ENCODE peak calls at places on chromosomes 3 and 15, in five cellular contexts. D is GM23338, Z is heart left ventricle, M is lung, E is mucosa of descending colon. P is an unnamed sample.

GRCh38 chr3:175274056-175274455 is 414.9 kb downstream of the NAALADL2 start:
- DNase-seq in D (no peak), Z (no peak), M (no peak), E (no peak), P (no peak)

GRCh38 chr15:70519004-70519365 is 244.4 kb downstream of the UACA start:
- DNase-seq in D (no peak), Z (no peak), M (no peak), E (no peak), P (no peak)

GRCh38 chr3:126424751-126425150 is 30.0 kb downstream of the CFAP100 start:
- DNase-seq in D (no peak), Z (no peak), M (no peak), E (no peak), P (no peak)

GRCh38 chr3:35422826-35423601 is 216.3 kb upstream of the ARPP21 start:
- DNase-seq in D (no peak), Z (no peak), M (no peak), E (no peak), P (no peak)

GRCh38 chr3:61981005-61981404 is 392.3 kb downstream of the FEZF2 start:
- DNase-seq in D (no peak), Z (no peak), M (no peak), E (no peak), P (no peak)

GRCh38 chr3:183711516-183711915 is 13.9 kb downstream of the YEATS2 start:
- DNase-seq in D (no peak), Z (no peak), M (no peak), E (no peak), P (no peak)

GRCh38 chr15:47541587-47541986 is 175.7 kb upstream of the SEMA6D start:
- DNase-seq in D (no peak), Z (no peak), M (no peak), E (no peak), P (no peak)

GRCh38 chr3:166445865-166446264 is 608.6 kb upstream of the BCHE start:
- DNase-seq in D (no peak), Z (no peak), M (no peak), E (no peak), P (no peak)

GRCh38 chr3:74075213-74075612 is 450.5 kb upstream of the PDZRN3 start:
- DNase-seq in D (no peak), Z (no peak), M (no peak), E (no peak), P (no peak)

GRCh38 chr3:133256787-133257483 is 142.9 kb upstream of the BFSP2 start:
- DNase-seq in D (no peak), Z (no peak), M (no peak), E (no peak), P (no peak)

GRCh38 chr3:196736670-196737374 is 2.8 kb upstream of the PAK2 start:
- DNase-seq in D (no peak), Z (no peak), M (no peak), E (no peak), P (no peak)

GRCh38 chr15:63156708-63157065 is 590 bp downstream of the RPS27L start:
- DNase-seq in D (peak; percentile 39), Z (peak; percentile 49), M (no peak), E (peak; percentile 59), P (peak; percentile 62)

GRCh38 chr15:66757030-66757429 is 55.0 kb downstream of the SMAD6 start:
- DNase-seq in D (no peak), Z (no peak), M (no peak), E (no peak), P (no peak)

GRCh38 chr3:125186261-125186770 is 26.2 kb downstream of the SLC12A8 start:
- DNase-seq in D (no peak), Z (no peak), M (no peak), E (no peak), P (no peak)

GRCh38 chr3:43243590-43244587 is 42.5 kb upstream of the SNRK start:
- DNase-seq in D (no peak), Z (no peak), M (no peak), E (peak; percentile 7), P (no peak)

GRCh38 chr15:88057836-88058235 is 198.7 kb downstream of the NTRK3 start:
- DNase-seq in D (no peak), Z (no peak), M (no peak), E (no peak), P (no peak)

GRCh38 chr15:70576683-70577082 is 186.7 kb downstream of the UACA start:
- DNase-seq in D (no peak), Z (no peak), M (no peak), E (no peak), P (no peak)

GRCh38 chr3:126356373-126357298 is 572 bp downstream of the KLF15 start:
- DNase-seq in D (peak; percentile 41), Z (peak; percentile 65), M (peak; percentile 40), E (peak; percentile 12), P (no peak)

GRCh38 chr3:58084166-58084565 is 75.9 kb downstream of the FLNB start:
- DNase-seq in D (peak; percentile 61), Z (no peak), M (no peak), E (no peak), P (no peak)

GRCh38 chr3:71010731-71011455 is 572.6 kb downstream of the FOXP1 start:
- DNase-seq in D (no peak), Z (no peak), M (no peak), E (no peak), P (no peak)

GRCh38 chr15:63029701-63030100 is 12.8 kb upstream of the TPM1 start:
- DNase-seq in D (no peak), Z (no peak), M (no peak), E (no peak), P (no peak)

GRCh38 chr3:101802179-101802578 is 23.2 kb downstream of the NXPE3 start:
- DNase-seq in D (no peak), Z (no peak), M (no peak), E (no peak), P (no peak)

GRCh38 chr15:38073278-38073930 is 139.0 kb downstream of the TMCO5A start:
- DNase-seq in D (peak; percentile 38), Z (no peak), M (no peak), E (peak; percentile 57), P (no peak)

GRCh38 chr3:188472331-188472730 is 318.4 kb downstream of the LPP start:
- DNase-seq in D (no peak), Z (no peak), M (no peak), E (no peak), P (no peak)

GRCh38 chr15:86772369-86773059 is 692.8 kb downstream of the AGBL1 start:
- DNase-seq in D (no peak), Z (no peak), M (no peak), E (peak; percentile 18), P (no peak)

GRCh38 chr15:40906947-40907802 is 12.9 kb downstream of the VPS18 start:
- DNase-seq in D (no peak), Z (peak; percentile 88), M (no peak), E (peak; percentile 77), P (no peak)

GRCh38 chr15:25438601-25439455 is at the start of gene UBE3A:
- DNase-seq in D (peak; percentile 95), Z (peak; percentile 94), M (peak; percentile 88), E (peak; percentile 90), P (peak; percentile 85)
- TF ChIP-seq CTCF in D (no peak), Z (peak; percentile 4), M (no peak), E (no peak), P (peak; percentile 58)

GRCh38 chr3:114221881-114222264 is 15.5 kb downstream of the ZNF80 start:
- DNase-seq in D (no peak), Z (no peak), M (no peak), E (no peak), P (no peak)

GRCh38 chr3:114219741-114220140 is 17.6 kb downstream of the ZNF80 start:
- DNase-seq in D (no peak), Z (no peak), M (no peak), E (no peak), P (no peak)

GRCh38 chr3:114223146-114223545 is 14.2 kb downstream of the ZNF80 start:
- DNase-seq in D (no peak), Z (no peak), M (no peak), E (no peak), P (no peak)

GRCh38 chr3:114218578-114219185 is 18.7 kb downstream of the ZNF80 start:
- DNase-seq in D (no peak), Z (no peak), M (no peak), E (no peak), P (no peak)

GRCh38 chr3:114221165-114221880 is 16.1 kb downstream of the ZNF80 start:
- DNase-seq in D (no peak), Z (peak; percentile 24), M (no peak), E (peak; percentile 37), P (no peak)
- H3K4me3 ChIP-seq in D (no peak overlapping the region), Z (no peak overlapping the region), M (no peak overlapping the region), E (no peak overlapping the region), P (no peak overlapping the region)

DNA sequence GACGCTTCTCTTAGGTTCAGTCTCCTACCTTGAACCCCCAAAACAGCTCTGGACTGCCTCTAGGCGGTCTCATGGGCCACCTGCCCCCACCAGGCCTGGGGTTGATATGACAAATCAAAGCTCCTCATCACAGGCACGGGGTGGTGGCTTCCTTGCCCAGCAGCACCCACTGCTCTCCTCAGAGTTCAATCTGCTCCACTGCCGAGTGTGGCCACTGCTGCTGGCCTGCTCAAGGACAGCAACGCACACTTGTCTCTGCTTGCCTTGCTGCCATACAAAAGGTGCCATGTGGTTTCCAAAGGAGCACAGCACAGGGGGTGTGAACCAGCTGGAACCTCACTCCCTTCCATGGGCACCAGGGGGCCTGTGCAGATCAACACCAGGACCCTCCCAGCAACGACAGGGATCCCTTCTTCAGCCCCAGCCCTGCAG is 10.2 kb downstream of the KBTBD13 start:
- DNase-seq in D (peak; percentile 49), Z (peak; percentile 25), M (no peak), E (no peak), P (no peak)
- H3K4me1 ChIP-seq in D (peaks cover 39% of the 10 kb centered on the region), Z (peaks cover 51% of the 10 kb centered on the region), M (peaks cover 3% of the 10 kb centered on the region), E (peaks cover 34% of the 10 kb centered on the region), P (no peaks in the 10 kb centered on the region)

GRCh38 chr3:112550859-112551258 is 10.9 kb downstream of the ATG3 start:
- DNase-seq in D (peak; percentile 60), Z (no peak), M (no peak), E (no peak), P (no peak)
- TF ChIP-seq CTCF in D (peak; percentile 30), Z (no peak), M (no peak), E (no peak), P (no peak)

P was measured in right atrium auricular region.